ENCODE peak calls at places on chromosomes 12 and 14, in eight cellular contexts. W is cardiac muscle cell, O is aorta, C is iPS DF 6.9, N is tibial nerve, H is fibroblast of lung, G is SJCRH30, S is ovary. Z is an unnamed sample. For H3K27me3 and H3K36me3, the result is how much of the 10 kb centered on the place peaks cover.

GRCh38 chr12:58966939-58967338 is 46.6 kb upstream of the LRIG3 start:
- DNase-seq in N (no peak), C (no peak), S (no peak), O (no peak), W (peak), G (no peak), H (peak), Z (no peak)

GRCh38 chr14:68794130-68794855 is 1.4 kb upstream of the ZFP36L1 start:
- DNase-seq in H (peak), N (peak), C (no peak), W (peak), S (peak), G (peak), O (peak), Z (no peak)

GRCh38 chr12:132170094-132170636 is 25.9 kb downstream of the NOC4L start:
- DNase-seq in H (peak), N (no peak), G (no peak), O (peak), W (peak), S (no peak), C (no peak), Z (no peak)

GRCh38 chr12:71456990-71457389 is 17.4 kb downstream of the LGR5 start:
- DNase-seq in C (no peak), H (no peak), N (no peak), S (no peak), O (no peak), W (no peak), G (no peak), Z (no peak)

GRCh38 chr12:69698054-69698453 is 1.0 kb downstream of the BEST3 start:
- DNase-seq in W (no peak), H (no peak), C (no peak), N (no peak), G (no peak), O (no peak), S (no peak), Z (no peak)

GRCh38 chr12:93970892-93971688 is 177.3 kb upstream of the PLXNC1 start:
- DNase-seq in O (no peak), G (no peak), W (no peak), H (no peak), S (no peak), N (no peak), C (no peak), Z (peak)

GRCh38 chr12:32454075-32454474 is 54.7 kb downstream of the FGD4 start:
- DNase-seq in O (no peak), G (no peak), W (peak), C (peak), H (peak), N (no peak), S (no peak), Z (no peak)

GRCh38 chr14:45526715-45527549 is 273.9 kb upstream of the MIS18BP1 start:
- DNase-seq in H (no peak), S (no peak), G (peak), N (peak), C (peak), W (no peak), O (no peak), Z (peak)

GRCh38 chr14:77583657-77584056 is 32.8 kb downstream of the SPTLC2 start:
- DNase-seq in N (no peak), S (no peak), H (no peak), O (no peak), C (no peak), W (no peak), G (no peak), Z (no peak)

GRCh38 chr14:74864193-74864592 is 11.8 kb downstream of the PROX2 start:
- DNase-seq in W (no peak), O (no peak), C (no peak), H (no peak), S (no peak), N (no peak), G (no peak), Z (no peak)

GRCh38 chr14:29800961-29801360 is 126.7 kb downstream of the PRKD1 start:
- DNase-seq in S (no peak), N (no peak), H (no peak), G (no peak), W (no peak), O (no peak), C (no peak), Z (no peak)

GRCh38 chr12:3641428-3641883 is 111.5 kb downstream of the CRACR2A start:
- DNase-seq in G (peak), N (peak), S (no peak), O (no peak), H (peak), W (peak), C (no peak), Z (no peak)

GRCh38 chr12:102043928-102044327 is 17.9 kb downstream of the WASHC3 start:
- DNase-seq in S (no peak), C (no peak), O (no peak), H (no peak), W (no peak), G (no peak), N (no peak), Z (no peak)

GRCh38 chr12:8501720-8502119 is 11.6 kb upstream of the CLEC4D start:
- DNase-seq in W (no peak), S (no peak), C (no peak), N (no peak), O (no peak), H (no peak), G (no peak), Z (no peak)

GRCh38 chr12:92927055-92927435 is 2.0 kb downstream of the EEA1 start:
- DNase-seq in O (no peak), S (no peak), N (peak), H (peak), C (no peak), W (peak), G (peak), Z (peak)

GRCh38 chr12:14399871-14400270 is 34.4 kb downstream of the ATF7IP start:
- DNase-seq in O (no peak), G (no peak), W (peak), S (no peak), H (peak), N (no peak), C (no peak), Z (no peak)

GRCh38 chr12:104219361-104219892 is 3.8 kb downstream of the TXNRD1 start:
- DNase-seq in C (no peak), S (no peak), W (peak), G (peak), H (peak), N (peak), O (no peak), Z (no peak)

GRCh38 chr12:132747395-132747794 is 14.2 kb downstream of the ANKLE2 start:
- DNase-seq in N (no peak), S (no peak), O (peak), G (no peak), W (no peak), C (no peak), H (no peak), Z (no peak)

GRCh38 chr14:101235042-101235871 is 326.0 kb upstream of the DIO3 start:
- DNase-seq in G (peak), H (peak), S (no peak), W (peak), O (peak), C (no peak), N (peak), Z (peak)

GRCh38 chr12:108446766-108447165 is 68.3 kb upstream of the FICD start:
- DNase-seq in N (peak), C (no peak), H (no peak), W (peak), O (no peak), G (no peak), S (no peak), Z (no peak)

GRCh38 chr12:92108651-92109050 is 37.0 kb downstream of the BTG1 start:
- DNase-seq in N (peak), O (no peak), H (peak), C (no peak), G (no peak), S (no peak), W (peak), Z (peak)

GRCh38 chr12:9346866-9347327 is 138.7 kb upstream of the PZP start:
- DNase-seq in O (no peak), G (no peak), H (no peak), S (no peak), N (no peak), W (no peak), C (no peak), Z (no peak)

GRCh38 chr12:58961166-58961565 is 40.9 kb upstream of the LRIG3 start:
- DNase-seq in N (no peak), O (no peak), G (peak), W (no peak), H (no peak), C (no peak), S (no peak), Z (no peak)

GRCh38 chr12:726281-727140 is 25.9 kb upstream of the WNK1 start:
- DNase-seq in O (no peak), S (no peak), W (no peak), C (no peak), N (no peak), G (peak), H (peak), Z (no peak)

GRCh38 chr14:49946320-49947141 is 53.6 kb downstream of the ARF6 start:
- DNase-seq in N (no peak), O (no peak), S (no peak), C (no peak), H (peak), W (peak), G (no peak), Z (peak)

DNA sequence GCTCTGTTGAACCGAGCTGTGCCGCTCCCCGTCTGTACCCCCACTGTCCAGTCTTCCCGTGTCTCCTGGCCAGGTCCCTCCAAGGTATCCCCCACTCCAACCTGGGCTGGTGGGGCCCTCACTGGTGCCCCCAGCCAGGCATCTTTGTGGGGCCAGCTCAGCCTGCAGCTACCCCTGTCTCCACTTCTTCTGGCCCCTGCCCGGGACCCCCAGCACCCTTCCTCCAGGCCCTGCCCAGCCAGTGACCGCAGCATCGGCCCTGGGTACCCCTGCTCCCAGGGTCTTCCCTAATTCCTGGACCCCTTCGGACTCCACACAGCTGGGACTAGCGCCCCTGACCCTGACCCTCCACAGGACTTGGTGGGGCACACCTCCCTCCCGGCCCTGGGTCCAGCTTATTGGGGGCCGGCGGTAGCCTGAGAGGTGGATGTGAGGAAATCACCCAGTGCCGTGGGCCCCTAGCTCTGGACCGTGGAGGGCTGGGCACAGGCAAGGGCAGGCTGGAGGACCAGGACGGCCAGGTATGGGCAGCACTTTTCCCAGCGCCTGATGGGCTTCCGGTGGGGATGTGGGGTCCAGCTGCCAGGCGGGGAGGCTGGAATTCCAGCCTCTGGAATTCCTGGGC is 4.1 kb upstream of the CRIP1 start:
- DNase-seq in C (no peak), O (no peak), H (no peak), G (no peak), W (no peak), N (no peak), S (no peak), Z (no peak)
- H3K27me3 ChIP-seq in C (under half), O (under half), H (under half), G (under half), W (under half), N (under half), S (under half), Z (under half)

GRCh38 chr12:121827351-121828099 is 23.7 kb downstream of the SETD1B start:
- DNase-seq in C (no peak), N (no peak), S (no peak), W (no peak), O (no peak), H (no peak), G (no peak), Z (no peak)
- H3K36me3 ChIP-seq in C (under half), N (under half), S (under half), W (under half), O (under half), H (under half), G (under half), Z (half or more)

GRCh38 chr14:58637391-58638230 is at the start of gene DACT1:
- DNase-seq in O (peak), G (peak), W (peak), C (no peak), N (peak), S (peak), H (peak), Z (peak)

GRCh38 chr14:58641509-58641908 is 3.7 kb downstream of the DACT1 start:
- DNase-seq in H (no peak), N (no peak), S (no peak), G (peak), O (no peak), W (no peak), C (no peak), Z (no peak)

GRCh38 chr14:58638231-58639205 is 756 bp downstream of the DACT1 start:
- DNase-seq in G (peak), N (no peak), H (peak), O (peak), W (peak), S (peak), C (no peak), Z (no peak)

GRCh38 chr14:58640959-58641358 is 3.2 kb downstream of the DACT1 start:
- DNase-seq in W (no peak), S (no peak), G (peak), C (no peak), N (no peak), H (no peak), O (no peak), Z (no peak)

GRCh38 chr14:58639842-58640484 is 2.2 kb downstream of the DACT1 start:
- DNase-seq in S (no peak), H (peak), O (no peak), C (no peak), G (peak), N (peak), W (peak), Z (peak)
- H3K27me3 ChIP-seq in S (under half), H (under half), O (under half), C (under half), G (under half), N (under half), W (under half), Z (half or more)

DNA sequence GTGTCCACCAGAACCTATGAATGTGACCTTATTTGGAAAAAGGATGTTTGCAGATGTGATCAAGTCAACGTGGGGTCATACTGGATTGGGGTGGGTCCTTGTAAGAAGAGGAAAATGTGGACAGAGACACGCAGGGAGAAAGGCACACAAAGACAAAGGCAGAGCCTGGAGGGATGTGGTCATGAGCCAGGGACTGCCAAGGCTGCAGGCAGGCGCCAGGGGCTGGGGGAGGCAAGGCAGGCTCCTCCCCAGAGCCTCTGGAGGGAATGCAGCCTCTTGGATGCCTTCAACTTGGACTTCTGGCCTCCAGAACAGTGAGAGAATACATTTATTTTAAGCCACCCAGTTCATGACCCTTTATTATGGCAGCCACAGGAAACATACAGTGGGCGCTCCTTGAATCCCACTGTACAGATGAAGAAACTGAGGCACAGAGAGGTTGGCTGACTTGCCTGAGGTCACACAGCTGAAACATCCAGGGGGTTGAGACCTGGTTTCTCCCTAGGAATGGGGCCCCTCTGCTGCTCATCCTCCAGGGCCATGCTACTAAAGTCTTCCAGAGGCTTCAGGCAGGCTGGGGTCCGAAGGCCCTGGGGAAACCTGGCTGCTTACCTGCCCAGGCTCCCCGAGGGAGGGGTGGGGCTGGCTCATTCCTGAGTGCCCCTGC is 99.7 kb downstream of the RFLNA start:
- DNase-seq in S (no peak), H (no peak), W (peak), N (no peak), O (peak), G (no peak), C (no peak), Z (no peak)
- H3K36me3 ChIP-seq in S (under half), H (under half), W (under half), N (under half), O (under half), G (under half), C (under half), Z (under half)

GRCh38 chr12:48183876-48184548 is 568 bp downstream of the CCDC184 start:
- DNase-seq in O (no peak), W (no peak), C (no peak), S (peak), G (peak), H (no peak), N (no peak), Z (peak)
- H3K27me3 ChIP-seq in O (under half), W (half or more), C (under half), S (under half), G (under half), H (under half), N (under half), Z (under half)

Z was measured in BE2C.